ENCODE peak calls at places on chromosomes 3 and 15, in eight cellular contexts. Z is NCI-H1105 treated with DMSO at 0.1 percent for 48 hours; G is astrocyte of the spinal cord; X is mesothelial cell of epicardium; F is epithelial cell of proximal tubule; I is NCI-H2171; W is activated T-helper 1 cell treated with anti-CD3 and anti-CD28 coated beads, Interleukin-2, amount 50 U/mL, for 16 hours; P is CD8-positive, alpha-beta memory T cell. C is an unnamed sample.

GRCh38 chr3:15527031-15527459 is 5.5 kb upstream of the COLQ start:
- DNase-seq in Z (no peak), G (no peak), X (peak), F (no peak), I (no peak), W (no peak), P (no peak), C (no peak)

GRCh38 chr3:87798567-87798947 is 260.2 kb downstream of the CGGBP1 start:
- DNase-seq in Z (no peak), G (no peak), X (no peak), F (peak), I (no peak), W (no peak), P (no peak), C (no peak)

GRCh38 chr3:116734243-116734642 is 24.7 kb downstream of the TUSC7 start:
- DNase-seq in Z (no peak), G (no peak), X (no peak), F (no peak), I (no peak), W (no peak), P (no peak), C (no peak)

GRCh38 chr15:67941643-67942315 is 101.9 kb upstream of the RNU6-1 start:
- DNase-seq in Z (no peak), G (no peak), X (peak), F (no peak), I (no peak), W (no peak), P (no peak), C (no peak)

GRCh38 chr3:17573396-17573795 is 169.0 kb downstream of the TBC1D5 start:
- DNase-seq in Z (no peak), G (no peak), X (no peak), F (no peak), I (no peak), W (no peak), P (no peak), C (no peak)

GRCh38 chr3:156217674-156218352 is 97.4 kb downstream of the KCNAB1 start:
- DNase-seq in Z (no peak), G (peak), X (no peak), F (no peak), I (no peak), W (no peak), P (no peak), C (no peak)

GRCh38 chr15:45184562-45185041 is 3.2 kb downstream of the SHF start:
- DNase-seq in Z (no peak), G (no peak), X (no peak), F (no peak), I (peak), W (no peak), P (no peak), C (no peak)

GRCh38 chr15:87207945-87208580 is 1048.5 kb downstream of the NTRK3 start:
- DNase-seq in Z (no peak), G (peak), X (no peak), F (no peak), I (peak), W (no peak), P (no peak), C (no peak)

GRCh38 chr15:88636039-88636438 is 2.8 kb upstream of the ISG20 start:
- DNase-seq in Z (no peak), G (no peak), X (no peak), F (no peak), I (no peak), W (peak), P (peak), C (no peak)